ENCODE peak calls at places on chromosomes 1 and 21, in four cellular contexts. One of them, this sample, is unnamed.
A peak's percentile ranks its signal among the peaks of the same experiment; 100 is the strongest.

GRCh38 chr1:89821322-89822108 is 683 bp downstream of the LRRC8D start:
- DNase-seq in A549: peak; percentile 41
- DNase-seq in HepG2: peak; percentile 62
- DNase-seq in K562: peak; percentile 79
- DNase-seq in this sample: peak; percentile 72

GRCh38 chr1:176938375-176938774 is 226.1 kb downstream of the ASTN1 start:
- DNase-seq in A549: no peak
- DNase-seq in HepG2: no peak
- DNase-seq in K562: no peak
- DNase-seq in this sample: no peak

GRCh38 chr1:112887599-112888303 is 68.2 kb downstream of the SLC16A1 start:
- DNase-seq in A549: no peak
- DNase-seq in HepG2: no peak
- DNase-seq in K562: no peak
- DNase-seq in this sample: no peak

GRCh38 chr1:44926311-44926781 is 60.0 kb downstream of the EIF2B3 start:
- DNase-seq in A549: no peak
- DNase-seq in HepG2: no peak
- DNase-seq in K562: no peak
- DNase-seq in this sample: no peak

GRCh38 chr1:207822602-207823451 is 71.0 kb downstream of the CD46 start:
- DNase-seq in A549: peak; percentile 97
- DNase-seq in HepG2: no peak
- DNase-seq in K562: peak; percentile 90
- DNase-seq in this sample: no peak

GRCh38 chr1:90718411-90719320 is 1.6 kb upstream of the BARHL2 start:
- DNase-seq in A549: no peak
- DNase-seq in HepG2: no peak
- DNase-seq in K562: no peak
- DNase-seq in this sample: no peak

GRCh38 chr1:59446257-59446901 is 149.5 kb downstream of the FGGY start:
- DNase-seq in A549: no peak
- DNase-seq in HepG2: no peak
- DNase-seq in K562: no peak
- DNase-seq in this sample: no peak

GRCh38 chr1:95532335-95532734 is 298.3 kb downstream of the RWDD3 start:
- DNase-seq in A549: no peak
- DNase-seq in HepG2: no peak
- DNase-seq in K562: no peak
- DNase-seq in this sample: peak; percentile 20

GRCh38 chr1:204468206-204468605 is 26.4 kb downstream of the PIK3C2B start:
- DNase-seq in A549: no peak
- DNase-seq in HepG2: no peak
- DNase-seq in K562: no peak
- DNase-seq in this sample: no peak

GRCh38 chr21:39938086-39938611 is 70.9 kb downstream of the PCP4 start:
- DNase-seq in A549: no peak
- DNase-seq in HepG2: no peak
- DNase-seq in K562: no peak
- DNase-seq in this sample: no peak

GRCh38 chr21:25573409-25574206 is 33.7 kb downstream of the MRPL39 start:
- DNase-seq in A549: peak; percentile 23
- DNase-seq in HepG2: peak; percentile 6
- DNase-seq in K562: peak; percentile 23
- DNase-seq in this sample: no peak

GRCh38 chr1:97423397-97423796 is 497.4 kb downstream of the DPYD start:
- DNase-seq in A549: no peak
- DNase-seq in HepG2: no peak
- DNase-seq in K562: no peak
- DNase-seq in this sample: no peak

GRCh38 chr1:206633708-206634121 is 1.6 kb upstream of the DYRK3 start:
- DNase-seq in A549: no peak
- DNase-seq in HepG2: no peak
- DNase-seq in K562: no peak
- DNase-seq in this sample: no peak

GRCh38 chr1:55635856-55636255 is 420.7 kb upstream of the USP24 start:
- DNase-seq in A549: no peak
- DNase-seq in HepG2: no peak
- DNase-seq in K562: no peak
- DNase-seq in this sample: no peak

GRCh38 chr1:198678901-198679329 is 40.1 kb downstream of the PTPRC start:
- DNase-seq in A549: no peak
- DNase-seq in HepG2: no peak
- DNase-seq in K562: no peak
- DNase-seq in this sample: no peak

GRCh38 chr1:230827081-230827681 is 41.1 kb downstream of the C1orf198 start:
- DNase-seq in A549: no peak
- DNase-seq in HepG2: peak; percentile 5
- DNase-seq in K562: no peak
- DNase-seq in this sample: no peak

GRCh38 chr1:53068314-53069084 is 6.5 kb downstream of the PODN start:
- DNase-seq in A549: no peak
- DNase-seq in HepG2: no peak
- DNase-seq in K562: no peak
- DNase-seq in this sample: peak; percentile 4

GRCh38 chr1:171994293-171994692 is 153.0 kb downstream of the DNM3 start:
- DNase-seq in A549: no peak
- DNase-seq in HepG2: no peak
- DNase-seq in K562: no peak
- DNase-seq in this sample: no peak

GRCh38 chr1:216640100-216640499 is 83.1 kb downstream of the ESRRG start:
- DNase-seq in A549: no peak
- DNase-seq in HepG2: no peak
- DNase-seq in K562: no peak
- DNase-seq in this sample: no peak

GRCh38 chr1:220803401-220804201 is 16.9 kb downstream of the MTARC1 start:
- DNase-seq in A549: peak; percentile 30
- DNase-seq in HepG2: peak; percentile 25
- DNase-seq in K562: peak; percentile 65
- DNase-seq in this sample: no peak

GRCh38 chr21:15236111-15236510 is 171.3 kb upstream of the NRIP1 start:
- DNase-seq in A549: no peak
- DNase-seq in HepG2: no peak
- DNase-seq in K562: no peak
- DNase-seq in this sample: no peak

GRCh38 chr1:2236695-2237677 is 8.9 kb downstream of the SKI start:
- DNase-seq in A549: no peak
- DNase-seq in HepG2: no peak
- DNase-seq in K562: no peak
- DNase-seq in this sample: no peak

GRCh38 chr1:76176020-76176419 is 101.5 kb downstream of the ST6GALNAC3 start:
- DNase-seq in A549: no peak
- DNase-seq in HepG2: no peak
- DNase-seq in K562: no peak
- DNase-seq in this sample: no peak

GRCh38 chr1:224300346-224300745 is 29.6 kb downstream of the NVL start:
- DNase-seq in A549: peak; percentile 43
- DNase-seq in HepG2: no peak
- DNase-seq in K562: no peak
- DNase-seq in this sample: no peak

GRCh38 chr1:60809204-60809985 is 273.0 kb upstream of the NFIA start:
- DNase-seq in A549: no peak
- DNase-seq in HepG2: no peak
- DNase-seq in K562: no peak
- DNase-seq in this sample: no peak

GRCh38 chr1:165768513-165769394 is at the start of gene TMCO1:
- DNase-seq in A549: peak; percentile 100
- DNase-seq in HepG2: peak; percentile 99
- DNase-seq in K562: peak; percentile 90
- DNase-seq in this sample: peak; percentile 88

GRCh38 chr21:44093761-44094160 is 13.4 kb upstream of the PWP2 start:
- DNase-seq in A549: no peak
- DNase-seq in HepG2: no peak
- DNase-seq in K562: no peak
- DNase-seq in this sample: no peak

GRCh38 chr1:220791287-220791686 is 4.6 kb downstream of the MTARC1 start:
- DNase-seq in A549: no peak
- DNase-seq in HepG2: no peak
- DNase-seq in K562: no peak
- DNase-seq in this sample: no peak

GRCh38 chr1:19517017-19517416 is 31.7 kb upstream of the CAPZB start:
- DNase-seq in A549: no peak
- DNase-seq in HepG2: no peak
- DNase-seq in K562: no peak
- DNase-seq in this sample: no peak

GRCh38 chr1:207811920-207812720 is 60.3 kb downstream of the CD46 start:
- DNase-seq in A549: peak; percentile 73
- DNase-seq in HepG2: peak; percentile 64
- DNase-seq in K562: peak; percentile 79
- DNase-seq in this sample: peak; percentile 55

GRCh38 chr1:208110296-208110695 is 133.9 kb downstream of the PLXNA2 start:
- DNase-seq in A549: no peak
- DNase-seq in HepG2: no peak
- DNase-seq in K562: no peak
- DNase-seq in this sample: no peak

GRCh38 chr1:208252126-208252853 is 8.1 kb upstream of the PLXNA2 start:
- DNase-seq in A549: peak; percentile 85
- DNase-seq in HepG2: peak; percentile 52
- DNase-seq in K562: peak; percentile 53
- DNase-seq in this sample: peak; percentile 31

GRCh38 chr1:179017383-179018326 is 8.0 kb upstream of the FAM20B start:
- DNase-seq in A549: peak; percentile 56
- DNase-seq in HepG2: peak; percentile 43
- DNase-seq in K562: peak; percentile 62
- DNase-seq in this sample: no peak

GRCh38 chr1:160167580-160167979 is 16.2 kb downstream of the ATP1A4 start:
- DNase-seq in A549: no peak
- DNase-seq in HepG2: no peak
- DNase-seq in K562: no peak
- DNase-seq in this sample: no peak

GRCh38 chr1:177126267-177126666 is 38.2 kb downstream of the ASTN1 start:
- DNase-seq in A549: no peak
- DNase-seq in HepG2: no peak
- DNase-seq in K562: no peak
- DNase-seq in this sample: no peak

GRCh38 chr1:30714025-30714424 is 9.4 kb downstream of the MATN1 start:
- DNase-seq in A549: no peak
- DNase-seq in HepG2: no peak
- DNase-seq in K562: no peak
- DNase-seq in this sample: no peak
- TF ChIP-seq NR3C1 in A549: no peak
- TF ChIP-seq NR3C1 in HepG2: no peak
- TF ChIP-seq NR3C1 in K562: no peak
- TF ChIP-seq NR3C1 in this sample: no peak

GRCh38 chr1:21878840-21879478 is 58.2 kb downstream of the HSPG2 start:
- DNase-seq in A549: no peak
- DNase-seq in HepG2: no peak
- DNase-seq in K562: no peak
- DNase-seq in this sample: no peak

GRCh38 chr1:21879928-21880618 is 57.0 kb downstream of the HSPG2 start:
- DNase-seq in A549: no peak
- DNase-seq in HepG2: no peak
- DNase-seq in K562: no peak
- DNase-seq in this sample: no peak

GRCh38 chr1:21880619-21880970 is 56.5 kb downstream of the HSPG2 start:
- DNase-seq in A549: no peak
- DNase-seq in HepG2: no peak
- DNase-seq in K562: no peak
- DNase-seq in this sample: no peak

GRCh38 chr1:21876267-21876666 is 60.8 kb downstream of the HSPG2 start:
- DNase-seq in A549: no peak
- DNase-seq in HepG2: no peak
- DNase-seq in K562: no peak
- DNase-seq in this sample: no peak

GRCh38 chr1:21878009-21878809 is 58.9 kb downstream of the HSPG2 start:
- DNase-seq in A549: no peak
- DNase-seq in HepG2: no peak
- DNase-seq in K562: no peak
- DNase-seq in this sample: no peak
- TF ChIP-seq CTCF in A549: no peak
- TF ChIP-seq CTCF in HepG2: no peak
- TF ChIP-seq CTCF in K562: no peak
- TF ChIP-seq CTCF in this sample: no peak

GRCh38 chr1:101293461-101294045 is 56.7 kb downstream of the S1PR1 start:
- DNase-seq in A549: no peak
- DNase-seq in HepG2: no peak
- DNase-seq in K562: no peak
- DNase-seq in this sample: no peak
- TF ChIP-seq NR3C1 in A549: no peak
- TF ChIP-seq NR3C1 in HepG2: no peak
- TF ChIP-seq NR3C1 in K562: no peak
- TF ChIP-seq NR3C1 in this sample: no peak

GRCh38 chr21:46092811-46093667 is 4.9 kb upstream of the COL6A2 start:
- DNase-seq in A549: no peak
- DNase-seq in HepG2: no peak
- DNase-seq in K562: no peak
- DNase-seq in this sample: no peak
- TF ChIP-seq CTCF in A549: no peak
- TF ChIP-seq CTCF in HepG2: no peak
- TF ChIP-seq CTCF in K562: no peak
- TF ChIP-seq CTCF in this sample: no peak

GRCh38 chr1:78170845-78171244 is 125.1 kb downstream of the GIPC2 start:
- DNase-seq in A549: no peak
- DNase-seq in HepG2: no peak
- DNase-seq in K562: no peak
- DNase-seq in this sample: no peak

GRCh38 chr1:78178816-78179215 is 133.1 kb downstream of the GIPC2 start:
- DNase-seq in A549: no peak
- DNase-seq in HepG2: no peak
- DNase-seq in K562: no peak
- DNase-seq in this sample: no peak

GRCh38 chr1:78171736-78172590 is 126.2 kb downstream of the GIPC2 start:
- DNase-seq in A549: no peak
- DNase-seq in HepG2: no peak
- DNase-seq in K562: no peak
- DNase-seq in this sample: no peak

GRCh38 chr1:78177708-78178270 is 132.0 kb downstream of the GIPC2 start:
- DNase-seq in A549: no peak
- DNase-seq in HepG2: no peak
- DNase-seq in K562: no peak
- DNase-seq in this sample: no peak

DNA sequence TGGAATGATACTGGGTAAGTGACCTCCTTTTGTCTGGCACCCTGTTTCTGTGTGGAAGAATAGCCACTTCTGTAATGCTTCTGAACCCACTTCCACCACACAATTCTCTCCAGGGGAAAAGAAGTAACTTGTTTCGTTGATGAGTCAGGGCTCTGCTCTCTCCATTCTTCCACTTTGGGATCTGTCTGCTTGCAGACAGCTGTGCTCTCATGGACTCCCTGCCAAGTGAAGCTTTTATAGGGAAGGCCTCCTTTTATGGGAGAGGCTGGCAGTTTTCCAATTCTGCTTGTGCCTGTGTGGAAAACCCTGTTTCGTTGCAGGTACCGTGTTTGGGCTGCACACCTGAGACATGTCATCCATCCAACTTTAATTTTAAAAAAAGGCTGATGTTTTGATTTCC is 130.7 kb downstream of the GIPC2 start:
- DNase-seq in A549: no peak
- DNase-seq in HepG2: no peak
- DNase-seq in K562: no peak
- DNase-seq in this sample: no peak
- TF ChIP-seq NR3C1 in A549: no peak
- TF ChIP-seq NR3C1 in HepG2: no peak
- TF ChIP-seq NR3C1 in K562: no peak
- TF ChIP-seq NR3C1 in this sample: no peak